ENCODE peak calls at places on chromosomes 2 and 18, in four cellular contexts. I is aorta, U is cardiac muscle cell, J is GM04504. K is an unnamed sample.
A peak's percentile ranks its signal among the peaks of the same experiment; 100 is the strongest.

GRCh38 chr18:42614619-42615293 is 500.7 kb downstream of the RIT2 start:
- DNase-seq in I (no peak), U (peak; percentile 41), J (no peak), K (no peak)

GRCh38 chr2:174590928-174591648 is 6.5 kb downstream of the WIPF1 start:
- DNase-seq in I (no peak), U (no peak), J (no peak), K (no peak)

GRCh38 chr2:239459056-239459455 is 58.2 kb upstream of the HDAC4 start:
- DNase-seq in I (no peak), U (no peak), J (no peak), K (no peak)

GRCh38 chr2:182858671-182859070 is 7.8 kb downstream of the FRZB start:
- DNase-seq in I (no peak), U (no peak), J (no peak), K (no peak)

GRCh38 chr2:147027451-147027850 is 817.4 kb upstream of the ACVR2A start:
- DNase-seq in I (no peak), U (peak; percentile 13), J (no peak), K (no peak)

GRCh38 chr2:20541651-20542050 is 94.8 kb downstream of the RHOB start:
- DNase-seq in I (no peak), U (no peak), J (no peak), K (no peak)

GRCh38 chr2:30990176-30990575 is 148.1 kb downstream of the GALNT14 start:
- DNase-seq in I (no peak), U (no peak), J (no peak), K (no peak)

GRCh38 chr2:74548285-74548918 is 5.3 kb downstream of the LOXL3 start:
- DNase-seq in I (no peak), U (no peak), J (no peak), K (no peak)

GRCh38 chr2:158586491-158586890 is 129.7 kb downstream of the PKP4 start:
- DNase-seq in I (no peak), U (peak; percentile 74), J (peak; percentile 19), K (no peak)

GRCh38 chr2:227460079-227460485 is 11.9 kb upstream of the AGFG1 start:
- DNase-seq in I (peak; percentile 63), U (peak; percentile 91), J (no peak), K (peak; percentile 45)

GRCh38 chr2:31270136-31270535 is 36.2 kb downstream of the EHD3 start:
- DNase-seq in I (no peak), U (no peak), J (peak; percentile 54), K (no peak)

GRCh38 chr2:30629866-30630265 is 177.4 kb downstream of the CAPN13 start:
- DNase-seq in I (no peak), U (peak; percentile 62), J (peak; percentile 12), K (no peak)

GRCh38 chr2:153476491-153477095 is 2.0 kb downstream of the RPRM start:
- DNase-seq in I (peak; percentile 37), U (no peak), J (no peak), K (no peak)

GRCh38 chr2:55618025-55618648 is 715 bp upstream of the PPP4R3B start:
- DNase-seq in I (no peak), U (peak; percentile 25), J (peak; percentile 7), K (no peak)

GRCh38 chr18:14914126-14914525 is 166.2 kb downstream of the ANKRD30B start:
- DNase-seq in I (no peak), U (no peak), J (no peak), K (no peak)

GRCh38 chr18:27057459-27058302 is 127.4 kb downstream of the CHST9 start:
- DNase-seq in I (no peak), U (no peak), J (no peak), K (no peak)

GRCh38 chr2:45542013-45542412 is 69.1 kb downstream of the SRBD1 start:
- DNase-seq in I (no peak), U (no peak), J (no peak), K (no peak)

GRCh38 chr2:227376911-227377396 is 2.2 kb downstream of the TM4SF20 start:
- DNase-seq in I (no peak), U (peak; percentile 64), J (no peak), K (no peak)

GRCh38 chr2:23280401-23280800 is 104.6 kb upstream of the KLHL29 start:
- DNase-seq in I (no peak), U (no peak), J (no peak), K (no peak)

GRCh38 chr2:141513853-141514252 is 617.0 kb downstream of the LRP1B start:
- DNase-seq in I (no peak), U (no peak), J (no peak), K (peak; percentile 28)

GRCh38 chr2:98348066-98348561 is 1.9 kb downstream of the CNGA3 start:
- DNase-seq in I (no peak), U (no peak), J (no peak), K (no peak)

GRCh38 chr2:181877181-181877664 is 14.3 kb upstream of the ITPRID2 start:
- DNase-seq in I (no peak), U (no peak), J (no peak), K (no peak)

GRCh38 chr2:96772903-96773675 is 12.4 kb downstream of the CNNM4 start:
- DNase-seq in I (no peak), U (no peak), J (no peak), K (peak; percentile 62)

GRCh38 chr2:144458536-144458935 is 61.4 kb downstream of the ZEB2 start:
- DNase-seq in I (no peak), U (no peak), J (no peak), K (no peak)

GRCh38 chr18:8389391-8390340 is 219.6 kb upstream of the RAB12 start:
- DNase-seq in I (peak; percentile 70), U (peak; percentile 84), J (peak; percentile 40), K (peak; percentile 58)

GRCh38 chr18:59265246-59266018 is 7.8 kb downstream of the RAX start:
- DNase-seq in I (no peak), U (peak; percentile 17), J (no peak), K (peak; percentile 65)